ENCODE peak calls at places on chromosomes 13 and 19, in eight cellular contexts. B is retina; W is B cell; O is T-cell; V is activated CD4-positive, alpha-beta T cell treated with anti-CD3 and anti-CD28 coated beads, Interleukin-2, amount 10 ng/mL, durations not matched to agents 7 days and 5 days; R is lower lobe of right lung; Y is activated naive CD8-positive, alpha-beta T cell treated with anti-CD3 and anti-CD28 coated beads for 36 hours; S is NCI-H524. F is an unnamed sample.

GRCh38 chr13:48542581-48543341 is 9.9 kb upstream of the RCBTB2 start:
- DNase-seq in B (peak), W (no peak), O (no peak), V (no peak), R (peak), Y (no peak), S (peak), F (no peak)

GRCh38 chr13:113666951-113667701 is at the start of gene GRK1:
- DNase-seq in B (no peak), W (no peak), O (peak), V (no peak), R (peak), Y (no peak), S (no peak), F (no peak)

GRCh38 chr13:94534171-94534570 is 54.7 kb upstream of the DCT start:
- DNase-seq in B (no peak), W (no peak), O (no peak), V (no peak), R (no peak), Y (no peak), S (no peak), F (no peak)

GRCh38 chr19:2815923-2816322 is 3.7 kb upstream of the ZNF554 start:
- DNase-seq in B (no peak), W (no peak), O (no peak), V (no peak), R (peak), Y (no peak), S (no peak), F (no peak)

GRCh38 chr19:19493841-19494546 is 21.4 kb downstream of the TSSK6 start:
- DNase-seq in B (no peak), W (no peak), O (no peak), V (no peak), R (no peak), Y (no peak), S (no peak), F (no peak)

GRCh38 chr13:29654384-29654783 is 58.9 kb upstream of the SLC7A1 start:
- DNase-seq in B (no peak), W (no peak), O (no peak), V (no peak), R (no peak), Y (no peak), S (no peak), F (no peak)

GRCh38 chr13:25281937-25282332 is 5.4 kb downstream of the MTMR6 start:
- DNase-seq in B (no peak), W (no peak), O (no peak), V (no peak), R (no peak), Y (peak), S (no peak), F (no peak)

GRCh38 chr13:113455384-113455783 is 2.1 kb upstream of the ADPRHL1 start:
- DNase-seq in B (no peak), W (no peak), O (no peak), V (no peak), R (no peak), Y (no peak), S (no peak), F (no peak)

GRCh38 chr13:27966641-27967202 is 2.4 kb downstream of the CDX2 start:
- DNase-seq in B (peak), W (no peak), O (no peak), V (no peak), R (no peak), Y (no peak), S (no peak), F (no peak)

GRCh38 chr19:54164369-54165068 is 5.0 kb upstream of the LENG1 start:
- DNase-seq in B (no peak), W (peak), O (no peak), V (peak), R (peak), Y (peak), S (no peak), F (no peak)

GRCh38 chr13:52085416-52085815 is 43.5 kb downstream of the NEK5 start:
- DNase-seq in B (no peak), W (no peak), O (no peak), V (no peak), R (no peak), Y (no peak), S (no peak), F (no peak)

GRCh38 chr19:39746836-39747529 is 9.2 kb upstream of the CLC start:
- DNase-seq in B (no peak), W (no peak), O (no peak), V (no peak), R (no peak), Y (no peak), S (no peak), F (no peak)

GRCh38 chr13:44679602-44680001 is 103.5 kb upstream of the TSC22D1 start:
- DNase-seq in B (no peak), W (no peak), O (no peak), V (no peak), R (no peak), Y (no peak), S (no peak), F (no peak)

GRCh38 chr19:47697863-47698609 is 15.2 kb upstream of the EHD2 start:
- DNase-seq in B (peak), W (peak), O (peak), V (peak), R (peak), Y (peak), S (peak), F (peak)

GRCh38 chr13:103007427-103007762 is 58.8 kb downstream of the SLC10A2 start:
- DNase-seq in B (no peak), W (no peak), O (no peak), V (no peak), R (no peak), Y (no peak), S (no peak), F (no peak)

GRCh38 chr13:29756506-29756905 is 93.9 kb downstream of the UBL3 start:
- DNase-seq in B (no peak), W (no peak), O (no peak), V (no peak), R (no peak), Y (no peak), S (no peak), F (no peak)

GRCh38 chr19:12990853-12991252 is 4.4 kb upstream of the NFIX start:
- DNase-seq in B (no peak), W (no peak), O (no peak), V (no peak), R (no peak), Y (no peak), S (no peak), F (no peak)

GRCh38 chr13:20128459-20128927 is 32.4 kb downstream of the GJA3 start:
- DNase-seq in B (peak), W (peak), O (no peak), V (no peak), R (no peak), Y (no peak), S (no peak), F (no peak)

GRCh38 chr13:52345048-52345447 is 60.9 kb downstream of the THSD1 start:
- DNase-seq in B (no peak), W (no peak), O (no peak), V (no peak), R (no peak), Y (no peak), S (no peak), F (no peak)

GRCh38 chr19:5041168-5042038 is 72.5 kb downstream of the KDM4B start:
- DNase-seq in B (no peak), W (no peak), O (no peak), V (no peak), R (no peak), Y (no peak), S (no peak), F (no peak)

GRCh38 chr13:30292325-30292724 is 15.0 kb downstream of the KATNAL1 start:
- DNase-seq in B (no peak), W (no peak), O (no peak), V (no peak), R (no peak), Y (no peak), S (no peak), F (no peak)

GRCh38 chr13:113806526-113806925 is 47.5 kb downstream of the TMEM255B start:
- DNase-seq in B (no peak), W (no peak), O (no peak), V (no peak), R (no peak), Y (no peak), S (no peak), F (no peak)

GRCh38 chr13:29502391-29503008 is 93.0 kb downstream of the SLC7A1 start:
- DNase-seq in B (no peak), W (no peak), O (no peak), V (no peak), R (no peak), Y (no peak), S (no peak), F (no peak)

GRCh38 chr13:64928704-64929499 is 2301.2 kb downstream of the PCDH9 start:
- DNase-seq in B (no peak), W (no peak), O (no peak), V (no peak), R (no peak), Y (no peak), S (no peak), F (no peak)

GRCh38 chr13:101149735-101150380 is 266.4 kb downstream of the NALCN start:
- DNase-seq in B (peak), W (no peak), O (no peak), V (no peak), R (no peak), Y (no peak), S (peak), F (no peak)

GRCh38 chr19:56538761-56539263 is at the start of gene ZFP28:
- DNase-seq in B (peak), W (no peak), O (no peak), V (no peak), R (peak), Y (no peak), S (peak), F (peak)

GRCh38 chr13:36530050-36530789 is 97.9 kb downstream of the CCNA1 start:
- DNase-seq in B (no peak), W (no peak), O (no peak), V (no peak), R (peak), Y (no peak), S (no peak), F (no peak)

GRCh38 chr19:29697523-29698261 is 17.4 kb downstream of the C19orf12 start:
- DNase-seq in B (no peak), W (no peak), O (no peak), V (no peak), R (no peak), Y (no peak), S (no peak), F (no peak)

GRCh38 chr13:32947886-32948285 is 68.3 kb upstream of the KL start:
- DNase-seq in B (peak), W (no peak), O (no peak), V (no peak), R (no peak), Y (no peak), S (peak), F (peak)

GRCh38 chr19:11378319-11379189 is 4.1 kb downstream of the SWSAP1 start:
- DNase-seq in B (peak), W (peak), O (no peak), V (no peak), R (peak), Y (peak), S (peak), F (no peak)